ENCODE peak calls at places on chromosomes 7 and 10, in ten cellular contexts. One of them, this sample, is unnamed.

GRCh38 chr7:114100810-114101209 is 182.0 kb upstream of the PPP1R3A start:
- DNase-seq in AG04449: no peak
- DNase-seq in fibroblast of the aortic adventitia: no peak
- DNase-seq in endothelial cell: no peak
- DNase-seq in IMR-90: no peak
- DNase-seq in choroid plexus epithelial cell: no peak
- DNase-seq in right lobe of liver: no peak
- DNase-seq in Peyer's patch: no peak
- DNase-seq in prostate gland: no peak
- DNase-seq in heart right ventricle: no peak
- DNase-seq in this sample: no peak

GRCh38 chr10:78996449-78997129 is 72.2 kb upstream of the ZMIZ1 start:
- DNase-seq in AG04449: no peak
- DNase-seq in fibroblast of the aortic adventitia: peak
- DNase-seq in endothelial cell: no peak
- DNase-seq in IMR-90: no peak
- DNase-seq in choroid plexus epithelial cell: no peak
- DNase-seq in right lobe of liver: no peak
- DNase-seq in Peyer's patch: no peak
- DNase-seq in prostate gland: no peak
- DNase-seq in heart right ventricle: no peak
- DNase-seq in this sample: no peak

GRCh38 chr7:37081436-37081835 is 357.1 kb upstream of the AOAH start:
- DNase-seq in AG04449: no peak
- DNase-seq in fibroblast of the aortic adventitia: no peak
- DNase-seq in endothelial cell: no peak
- DNase-seq in IMR-90: no peak
- DNase-seq in choroid plexus epithelial cell: peak
- DNase-seq in right lobe of liver: no peak
- DNase-seq in Peyer's patch: peak
- DNase-seq in prostate gland: no peak
- DNase-seq in heart right ventricle: peak
- DNase-seq in this sample: no peak

GRCh38 chr10:4778761-4779160 is 47.2 kb upstream of the AKR1E2 start:
- DNase-seq in AG04449: no peak
- DNase-seq in fibroblast of the aortic adventitia: peak
- DNase-seq in endothelial cell: no peak
- DNase-seq in IMR-90: no peak
- DNase-seq in choroid plexus epithelial cell: no peak
- DNase-seq in right lobe of liver: no peak
- DNase-seq in Peyer's patch: no peak
- DNase-seq in prostate gland: no peak
- DNase-seq in heart right ventricle: no peak
- DNase-seq in this sample: no peak

GRCh38 chr7:16071246-16071857 is 350.0 kb downstream of the CRPPA start:
- DNase-seq in AG04449: no peak
- DNase-seq in fibroblast of the aortic adventitia: peak
- DNase-seq in endothelial cell: peak
- DNase-seq in IMR-90: peak
- DNase-seq in choroid plexus epithelial cell: peak
- DNase-seq in right lobe of liver: no peak
- DNase-seq in Peyer's patch: no peak
- DNase-seq in prostate gland: no peak
- DNase-seq in heart right ventricle: no peak
- DNase-seq in this sample: no peak

GRCh38 chr10:34731885-34732701 is 83.0 kb downstream of the PARD3 start:
- DNase-seq in AG04449: no peak
- DNase-seq in fibroblast of the aortic adventitia: peak
- DNase-seq in endothelial cell: no peak
- DNase-seq in IMR-90: peak
- DNase-seq in choroid plexus epithelial cell: peak
- DNase-seq in right lobe of liver: no peak
- DNase-seq in Peyer's patch: no peak
- DNase-seq in prostate gland: no peak
- DNase-seq in heart right ventricle: no peak
- DNase-seq in this sample: no peak

GRCh38 chr7:129713544-129713943 is 102.0 kb downstream of the NRF1 start:
- DNase-seq in AG04449: no peak
- DNase-seq in fibroblast of the aortic adventitia: peak
- DNase-seq in endothelial cell: no peak
- DNase-seq in IMR-90: no peak
- DNase-seq in choroid plexus epithelial cell: no peak
- DNase-seq in right lobe of liver: no peak
- DNase-seq in Peyer's patch: no peak
- DNase-seq in prostate gland: no peak
- DNase-seq in heart right ventricle: no peak
- DNase-seq in this sample: no peak

GRCh38 chr7:156956733-156957132 is 7.2 kb downstream of the NOM1 start:
- DNase-seq in AG04449: no peak
- DNase-seq in fibroblast of the aortic adventitia: no peak
- DNase-seq in endothelial cell: no peak
- DNase-seq in IMR-90: no peak
- DNase-seq in choroid plexus epithelial cell: no peak
- DNase-seq in right lobe of liver: no peak
- DNase-seq in Peyer's patch: no peak
- DNase-seq in prostate gland: no peak
- DNase-seq in heart right ventricle: no peak
- DNase-seq in this sample: no peak

GRCh38 chr7:101402081-101402779 is 39.6 kb downstream of the COL26A1 start:
- DNase-seq in AG04449: peak
- DNase-seq in fibroblast of the aortic adventitia: peak
- DNase-seq in endothelial cell: no peak
- DNase-seq in IMR-90: peak
- DNase-seq in choroid plexus epithelial cell: peak
- DNase-seq in right lobe of liver: no peak
- DNase-seq in Peyer's patch: no peak
- DNase-seq in prostate gland: peak
- DNase-seq in heart right ventricle: no peak
- DNase-seq in this sample: no peak

GRCh38 chr10:117005454-117006055 is 568 bp upstream of the SHTN1 start:
- DNase-seq in AG04449: no peak
- DNase-seq in fibroblast of the aortic adventitia: no peak
- DNase-seq in endothelial cell: peak
- DNase-seq in IMR-90: no peak
- DNase-seq in choroid plexus epithelial cell: peak
- DNase-seq in right lobe of liver: peak
- DNase-seq in Peyer's patch: no peak
- DNase-seq in prostate gland: peak
- DNase-seq in heart right ventricle: no peak
- DNase-seq in this sample: no peak

GRCh38 chr7:84040365-84040764 is 154.2 kb downstream of the SEMA3A start:
- DNase-seq in AG04449: no peak
- DNase-seq in fibroblast of the aortic adventitia: no peak
- DNase-seq in endothelial cell: no peak
- DNase-seq in IMR-90: no peak
- DNase-seq in choroid plexus epithelial cell: no peak
- DNase-seq in right lobe of liver: no peak
- DNase-seq in Peyer's patch: no peak
- DNase-seq in prostate gland: no peak
- DNase-seq in heart right ventricle: no peak
- DNase-seq in this sample: no peak

GRCh38 chr7:149070372-149071140 is 20.0 kb downstream of the ZNF786 start:
- DNase-seq in AG04449: no peak
- DNase-seq in fibroblast of the aortic adventitia: no peak
- DNase-seq in endothelial cell: no peak
- DNase-seq in IMR-90: no peak
- DNase-seq in choroid plexus epithelial cell: no peak
- DNase-seq in right lobe of liver: no peak
- DNase-seq in Peyer's patch: no peak
- DNase-seq in prostate gland: no peak
- DNase-seq in heart right ventricle: no peak
- DNase-seq in this sample: no peak

GRCh38 chr7:149071182-149071635 is 19.3 kb downstream of the ZNF786 start:
- DNase-seq in AG04449: no peak
- DNase-seq in fibroblast of the aortic adventitia: no peak
- DNase-seq in endothelial cell: no peak
- DNase-seq in IMR-90: no peak
- DNase-seq in choroid plexus epithelial cell: no peak
- DNase-seq in right lobe of liver: no peak
- DNase-seq in Peyer's patch: no peak
- DNase-seq in prostate gland: no peak
- DNase-seq in heart right ventricle: no peak
- DNase-seq in this sample: no peak

GRCh38 chr7:149063481-149063880 is 27.0 kb downstream of the ZNF786 start:
- DNase-seq in AG04449: no peak
- DNase-seq in fibroblast of the aortic adventitia: no peak
- DNase-seq in endothelial cell: no peak
- DNase-seq in IMR-90: no peak
- DNase-seq in choroid plexus epithelial cell: no peak
- DNase-seq in right lobe of liver: no peak
- DNase-seq in Peyer's patch: no peak
- DNase-seq in prostate gland: no peak
- DNase-seq in heart right ventricle: no peak
- DNase-seq in this sample: no peak

GRCh38 chr7:149071641-149072437 is 18.7 kb downstream of the ZNF786 start:
- DNase-seq in AG04449: no peak
- DNase-seq in fibroblast of the aortic adventitia: no peak
- DNase-seq in endothelial cell: peak
- DNase-seq in IMR-90: peak
- DNase-seq in choroid plexus epithelial cell: peak
- DNase-seq in right lobe of liver: peak
- DNase-seq in Peyer's patch: no peak
- DNase-seq in prostate gland: no peak
- DNase-seq in heart right ventricle: no peak
- DNase-seq in this sample: no peak

GRCh38 chr7:149067869-149068268 is 22.6 kb downstream of the ZNF786 start:
- DNase-seq in AG04449: no peak
- DNase-seq in fibroblast of the aortic adventitia: no peak
- DNase-seq in endothelial cell: no peak
- DNase-seq in IMR-90: no peak
- DNase-seq in choroid plexus epithelial cell: no peak
- DNase-seq in right lobe of liver: no peak
- DNase-seq in Peyer's patch: no peak
- DNase-seq in prostate gland: no peak
- DNase-seq in heart right ventricle: no peak
- DNase-seq in this sample: no peak
- TF ChIP-seq CTCF in AG04449: no peak
- TF ChIP-seq CTCF in fibroblast of the aortic adventitia: no peak
- TF ChIP-seq CTCF in endothelial cell: no peak
- TF ChIP-seq CTCF in IMR-90: no peak
- TF ChIP-seq CTCF in choroid plexus epithelial cell: peak
- TF ChIP-seq CTCF in right lobe of liver: no peak
- TF ChIP-seq CTCF in Peyer's patch: no peak
- TF ChIP-seq CTCF in prostate gland: no peak
- TF ChIP-seq CTCF in heart right ventricle: no peak
- TF ChIP-seq CTCF in this sample: no peak

GRCh38 chr7:24881622-24882021 is 98.4 kb downstream of the OSBPL3 start:
- DNase-seq in AG04449: no peak
- DNase-seq in fibroblast of the aortic adventitia: no peak
- DNase-seq in endothelial cell: peak
- DNase-seq in IMR-90: no peak
- DNase-seq in choroid plexus epithelial cell: no peak
- DNase-seq in right lobe of liver: no peak
- DNase-seq in Peyer's patch: no peak
- DNase-seq in prostate gland: no peak
- DNase-seq in heart right ventricle: no peak
- DNase-seq in this sample: no peak
- TF ChIP-seq CTCF in AG04449: peak
- TF ChIP-seq CTCF in fibroblast of the aortic adventitia: no peak
- TF ChIP-seq CTCF in endothelial cell: no peak
- TF ChIP-seq CTCF in IMR-90: peak
- TF ChIP-seq CTCF in choroid plexus epithelial cell: peak
- TF ChIP-seq CTCF in right lobe of liver: no peak
- TF ChIP-seq CTCF in Peyer's patch: no peak
- TF ChIP-seq CTCF in prostate gland: no peak
- TF ChIP-seq CTCF in heart right ventricle: no peak
- TF ChIP-seq CTCF in this sample: no peak

GRCh38 chr10:6306917-6307316 is 104.2 kb downstream of the PFKFB3 start:
- DNase-seq in AG04449: no peak
- DNase-seq in fibroblast of the aortic adventitia: no peak
- DNase-seq in endothelial cell: no peak
- DNase-seq in IMR-90: no peak
- DNase-seq in choroid plexus epithelial cell: no peak
- DNase-seq in right lobe of liver: no peak
- DNase-seq in Peyer's patch: no peak
- DNase-seq in prostate gland: no peak
- DNase-seq in heart right ventricle: no peak
- DNase-seq in this sample: no peak

GRCh38 chr10:6301482-6302083 is 98.9 kb downstream of the PFKFB3 start:
- DNase-seq in AG04449: no peak
- DNase-seq in fibroblast of the aortic adventitia: no peak
- DNase-seq in endothelial cell: no peak
- DNase-seq in IMR-90: no peak
- DNase-seq in choroid plexus epithelial cell: no peak
- DNase-seq in right lobe of liver: peak
- DNase-seq in Peyer's patch: no peak
- DNase-seq in prostate gland: no peak
- DNase-seq in heart right ventricle: no peak
- DNase-seq in this sample: no peak

GRCh38 chr10:6300784-6301180 is 98.0 kb downstream of the PFKFB3 start:
- DNase-seq in AG04449: no peak
- DNase-seq in fibroblast of the aortic adventitia: no peak
- DNase-seq in endothelial cell: no peak
- DNase-seq in IMR-90: no peak
- DNase-seq in choroid plexus epithelial cell: no peak
- DNase-seq in right lobe of liver: no peak
- DNase-seq in Peyer's patch: no peak
- DNase-seq in prostate gland: no peak
- DNase-seq in heart right ventricle: no peak
- DNase-seq in this sample: no peak

GRCh38 chr10:6310977-6311376 is 108.2 kb downstream of the PFKFB3 start:
- DNase-seq in AG04449: no peak
- DNase-seq in fibroblast of the aortic adventitia: no peak
- DNase-seq in endothelial cell: no peak
- DNase-seq in IMR-90: no peak
- DNase-seq in choroid plexus epithelial cell: no peak
- DNase-seq in right lobe of liver: no peak
- DNase-seq in Peyer's patch: no peak
- DNase-seq in prostate gland: no peak
- DNase-seq in heart right ventricle: no peak
- DNase-seq in this sample: no peak

GRCh38 chr10:6305762-6306321 is 103.1 kb downstream of the PFKFB3 start:
- DNase-seq in AG04449: no peak
- DNase-seq in fibroblast of the aortic adventitia: no peak
- DNase-seq in endothelial cell: no peak
- DNase-seq in IMR-90: no peak
- DNase-seq in choroid plexus epithelial cell: no peak
- DNase-seq in right lobe of liver: no peak
- DNase-seq in Peyer's patch: no peak
- DNase-seq in prostate gland: no peak
- DNase-seq in heart right ventricle: no peak
- DNase-seq in this sample: no peak
- TF ChIP-seq CTCF in AG04449: no peak
- TF ChIP-seq CTCF in fibroblast of the aortic adventitia: no peak
- TF ChIP-seq CTCF in endothelial cell: no peak
- TF ChIP-seq CTCF in IMR-90: no peak
- TF ChIP-seq CTCF in choroid plexus epithelial cell: no peak
- TF ChIP-seq CTCF in right lobe of liver: no peak
- TF ChIP-seq CTCF in Peyer's patch: no peak
- TF ChIP-seq CTCF in prostate gland: no peak
- TF ChIP-seq CTCF in heart right ventricle: no peak
- TF ChIP-seq CTCF in this sample: no peak

DNA sequence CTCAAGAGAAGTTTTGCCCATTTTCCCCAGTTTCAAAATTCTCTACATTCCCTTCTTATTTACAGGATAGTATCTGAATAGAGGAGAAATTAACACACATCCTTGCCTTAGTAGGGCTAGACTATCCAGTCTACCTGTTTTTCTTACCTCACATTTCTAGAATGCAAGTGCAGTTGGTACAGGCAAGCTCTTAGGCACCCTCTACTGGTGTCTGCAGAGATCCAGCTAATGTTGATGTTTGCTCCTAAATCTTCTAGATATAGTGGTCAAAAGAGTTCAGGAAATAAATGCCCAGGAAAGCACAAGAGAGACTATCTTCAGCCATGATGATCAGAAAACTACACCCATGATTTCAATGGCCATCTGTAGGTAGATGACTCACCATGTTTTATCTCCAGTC is 205.3 kb downstream of the HTR7 start:
- DNase-seq in AG04449: no peak
- DNase-seq in fibroblast of the aortic adventitia: peak
- DNase-seq in endothelial cell: no peak
- DNase-seq in IMR-90: peak
- DNase-seq in choroid plexus epithelial cell: peak
- DNase-seq in right lobe of liver: no peak
- DNase-seq in Peyer's patch: no peak
- DNase-seq in prostate gland: no peak
- DNase-seq in heart right ventricle: no peak
- DNase-seq in this sample: no peak
- TF ChIP-seq CTCF in AG04449: peak
- TF ChIP-seq CTCF in fibroblast of the aortic adventitia: peak
- TF ChIP-seq CTCF in endothelial cell: no peak
- TF ChIP-seq CTCF in IMR-90: peak
- TF ChIP-seq CTCF in choroid plexus epithelial cell: peak
- TF ChIP-seq CTCF in right lobe of liver: no peak
- TF ChIP-seq CTCF in Peyer's patch: no peak
- TF ChIP-seq CTCF in prostate gland: no peak
- TF ChIP-seq CTCF in heart right ventricle: peak
- TF ChIP-seq CTCF in this sample: no peak

This sample was measured in natural killer cell.